ENCODE peak calls at places on chromosomes 7 and 10, in seven cellular contexts. H is GM04504; S is mucosa of gallbladder; I is CD4-positive, alpha-beta T cell; W is mammary epithelial cell; Y is mesothelial cell of epicardium; J is effector CD4-positive, alpha-beta T cell. Z is an unnamed sample.
A peak's percentile ranks its signal among the peaks of the same experiment; 100 is the strongest.

GRCh38 chr10:124545756-124546369 is 84.2 kb downstream of the LHPP start:
- DNase-seq in H (no peak), S (no peak), I (no peak), W (no peak), Y (no peak), J (no peak), Z (peak; percentile 71)

GRCh38 chr7:23247602-23248335 is 1.2 kb downstream of the GPNMB start:
- DNase-seq in H (no peak), S (peak; percentile 14), I (no peak), W (no peak), Y (no peak), J (no peak), Z (peak; percentile 84)

GRCh38 chr10:72088879-72089585 is 681 bp upstream of the SPOCK2 start:
- DNase-seq in H (peak; percentile 3), S (no peak), I (peak; percentile 41), W (no peak), Y (no peak), J (peak; percentile 58), Z (peak; percentile 81)

GRCh38 chr7:94451276-94451675 is 56.6 kb downstream of the COL1A2 start:
- DNase-seq in H (no peak), S (no peak), I (no peak), W (no peak), Y (no peak), J (no peak), Z (no peak)

GRCh38 chr7:45224832-45225231 is 67.2 kb downstream of the RAMP3 start:
- DNase-seq in H (no peak), S (no peak), I (no peak), W (no peak), Y (no peak), J (no peak), Z (no peak)

GRCh38 chr7:26664735-26665420 is 199.5 kb downstream of the SKAP2 start:
- DNase-seq in H (no peak), S (no peak), I (no peak), W (peak; percentile 44), Y (no peak), J (no peak), Z (no peak)

GRCh38 chr7:112362053-112362650 is 88.1 kb upstream of the IFRD1 start:
- DNase-seq in H (no peak), S (no peak), I (no peak), W (no peak), Y (no peak), J (no peak), Z (no peak)

GRCh38 chr10:21078410-21079329 is 181.6 kb upstream of the NEBL start:
- DNase-seq in H (peak; percentile 33), S (peak; percentile 52), I (no peak), W (peak; percentile 52), Y (no peak), J (no peak), Z (no peak)

GRCh38 chr7:64183126-64183742 is 23.8 kb upstream of the ZNF735 start:
- DNase-seq in H (no peak), S (no peak), I (peak; percentile 26), W (no peak), Y (no peak), J (peak; percentile 19), Z (no peak)

GRCh38 chr7:75617634-75618234 is 121.0 kb downstream of the HIP1 start:
- DNase-seq in H (no peak), S (peak; percentile 45), I (peak; percentile 32), W (no peak), Y (no peak), J (peak; percentile 11), Z (peak; percentile 90)

GRCh38 chr7:25976630-25977029 is 175.4 kb upstream of the NFE2L3 start:
- DNase-seq in H (no peak), S (no peak), I (no peak), W (no peak), Y (no peak), J (no peak), Z (no peak)

GRCh38 chr10:63553031-63553430 is 31.8 kb downstream of the REEP3 start:
- DNase-seq in H (peak; percentile 78), S (no peak), I (no peak), W (peak; percentile 92), Y (no peak), J (no peak), Z (no peak)

GRCh38 chr7:38903057-38903456 is 5.9 kb downstream of the VPS41 start:
- DNase-seq in H (no peak), S (no peak), I (no peak), W (no peak), Y (no peak), J (no peak), Z (no peak)

GRCh38 chr10:104641150-104642000 is at the start of gene SORCS3:
- DNase-seq in H (no peak), S (no peak), I (no peak), W (no peak), Y (no peak), J (no peak), Z (no peak)

GRCh38 chr10:15548331-15548730 is 171.4 kb downstream of the ITGA8 start:
- DNase-seq in H (no peak), S (no peak), I (no peak), W (no peak), Y (no peak), J (no peak), Z (no peak)

GRCh38 chr7:65225422-65226006 is 148.1 kb upstream of the ZNF92 start:
- DNase-seq in H (no peak), S (no peak), I (no peak), W (no peak), Y (no peak), J (no peak), Z (no peak)

GRCh38 chr7:107939472-107940145 is 48.6 kb downstream of the DLD start:
- DNase-seq in H (peak; percentile 82), S (no peak), I (no peak), W (no peak), Y (no peak), J (no peak), Z (peak; percentile 80)

GRCh38 chr7:7504910-7505704 is 30.6 kb downstream of the COL28A1 start:
- DNase-seq in H (no peak), S (no peak), I (no peak), W (no peak), Y (no peak), J (no peak), Z (no peak)

GRCh38 chr10:6406220-6407033 is 173.6 kb downstream of the PRKCQ start:
- DNase-seq in H (no peak), S (no peak), I (no peak), W (peak; percentile 45), Y (no peak), J (no peak), Z (no peak)

GRCh38 chr10:15370212-15370740 is 813 bp downstream of the FAM171A1 start:
- DNase-seq in H (no peak), S (no peak), I (no peak), W (peak; percentile 21), Y (peak; percentile 25), J (no peak), Z (no peak)